ENCODE peak calls at places on chromosome 22, in nine cellular contexts. Y, C, P, S, F, A, N, Z and U are unnamed samples.

GRCh38 chr22:46758098-46758497 is 4.4 kb upstream of the TBC1D22A start:
- DNase-seq in Y (no peak), C (no peak), P (no peak), S (no peak), F (no peak), A (no peak), N (no peak), Z (peak), U (no peak)

GRCh38 chr22:48528221-48528915 is 1299.3 kb downstream of the BRD1 start:
- DNase-seq in Y (no peak), C (no peak), P (peak), S (no peak), F (no peak), A (no peak), N (no peak), Z (no peak), U (no peak)

GRCh38 chr22:39625554-39626537 is 55.3 kb downstream of the CACNA1I start:
- DNase-seq in Y (no peak), C (no peak), P (no peak), S (peak), F (no peak), A (no peak), N (no peak), Z (no peak), U (no peak)

GRCh38 chr22:36454916-36455570 is 26.4 kb downstream of the TXN2 start:
- DNase-seq in Y (peak), C (no peak), P (peak), S (peak), F (peak), A (peak), N (peak), Z (peak), U (peak)

GRCh38 chr22:39546889-39547586 is 14.5 kb upstream of the RPS19BP1 start:
- DNase-seq in Y (no peak), C (no peak), P (no peak), S (peak), F (no peak), A (no peak), N (no peak), Z (no peak), U (peak)

GRCh38 chr22:43013355-43014061 is 1.4 kb downstream of the PACSIN2 start:
- DNase-seq in Y (peak), C (no peak), P (no peak), S (no peak), F (no peak), A (no peak), N (no peak), Z (peak), U (no peak)

GRCh38 chr22:25884121-25884520 is 142.1 kb downstream of the MYO18B start:
- DNase-seq in Y (no peak), C (no peak), P (no peak), S (no peak), F (no peak), A (no peak), N (no peak), Z (no peak), U (no peak)

GRCh38 chr22:35070451-35071093 is 4.6 kb downstream of the ISX start:
- DNase-seq in Y (peak), C (no peak), P (no peak), S (no peak), F (no peak), A (no peak), N (no peak), Z (no peak), U (no peak)

GRCh38 chr22:35643991-35644390 is 4.3 kb upstream of the APOL6 start:
- DNase-seq in Y (no peak), C (no peak), P (no peak), S (no peak), F (no peak), A (no peak), N (no peak), Z (no peak), U (no peak)

GRCh38 chr22:47570300-47570685 is 807.8 kb downstream of the TBC1D22A start:
- DNase-seq in Y (no peak), C (no peak), P (no peak), S (no peak), F (no peak), A (no peak), N (no peak), Z (no peak), U (no peak)

GRCh38 chr22:50697667-50698506 is 25.3 kb downstream of the SHANK3 start:
- DNase-seq in Y (no peak), C (no peak), P (no peak), S (peak), F (no peak), A (no peak), N (peak), Z (no peak), U (no peak)

GRCh38 chr22:49303061-49303735 is 524.5 kb downstream of the BRD1 start:
- DNase-seq in Y (no peak), C (no peak), P (no peak), S (no peak), F (no peak), A (no peak), N (no peak), Z (no peak), U (no peak)

GRCh38 chr22:40405178-40406062 is 35.0 kb downstream of the SGSM3 start:
- DNase-seq in Y (no peak), C (no peak), P (peak), S (no peak), F (no peak), A (no peak), N (peak), Z (no peak), U (no peak)

GRCh38 chr22:24580276-24580675 is 12.6 kb downstream of the LRRC75B start:
- DNase-seq in Y (no peak), C (peak), P (no peak), S (peak), F (no peak), A (no peak), N (no peak), Z (no peak), U (peak)

GRCh38 chr22:27274770-27275449 is 526.6 kb downstream of the MN1 start:
- DNase-seq in Y (no peak), C (peak), P (no peak), S (no peak), F (no peak), A (no peak), N (no peak), Z (no peak), U (peak)

GRCh38 chr22:50274311-50274710 is 4.1 kb upstream of the MAPK11 start:
- DNase-seq in Y (no peak), C (no peak), P (no peak), S (peak), F (no peak), A (peak), N (no peak), Z (peak), U (peak)

GRCh38 chr22:27880778-27881394 is 38.2 kb downstream of the PITPNB start:
- DNase-seq in Y (peak), C (peak), P (no peak), S (no peak), F (no peak), A (peak), N (no peak), Z (peak), U (peak)

GRCh38 chr22:20319745-20320658 is at the start of gene DGCR6L:
- DNase-seq in Y (peak), C (peak), P (peak), S (peak), F (peak), A (peak), N (peak), Z (peak), U (peak)

GRCh38 chr22:27041745-27042144 is 384.4 kb downstream of the MIAT start:
- DNase-seq in Y (no peak), C (no peak), P (no peak), S (no peak), F (no peak), A (no peak), N (no peak), Z (no peak), U (no peak)

GRCh38 chr22:49977578-49977977 is 17.0 kb downstream of the PIM3 start:
- DNase-seq in Y (no peak), C (no peak), P (peak), S (no peak), F (peak), A (no peak), N (no peak), Z (no peak), U (no peak)

GRCh38 chr22:50363411-50364194 is 20.5 kb downstream of the PPP6R2 start:
- DNase-seq in Y (no peak), C (no peak), P (no peak), S (no peak), F (no peak), A (no peak), N (no peak), Z (no peak), U (no peak)

GRCh38 chr22:27537481-27537891 is 264.1 kb downstream of the MN1 start:
- DNase-seq in Y (no peak), C (no peak), P (peak), S (no peak), F (no peak), A (no peak), N (no peak), Z (no peak), U (no peak)

GRCh38 chr22:42317691-42318547 is 47.5 kb upstream of the TCF20 start:
- DNase-seq in Y (peak), C (no peak), P (peak), S (no peak), F (no peak), A (no peak), N (no peak), Z (no peak), U (no peak)

GRCh38 chr22:39728236-39728860 is 157.8 kb downstream of the CACNA1I start:
- DNase-seq in Y (no peak), C (no peak), P (no peak), S (peak), F (no peak), A (no peak), N (peak), Z (no peak), U (no peak)

GRCh38 chr22:20509344-20510047 is 2.1 kb downstream of the MED15 start:
- DNase-seq in Y (peak), C (peak), P (no peak), S (peak), F (no peak), A (peak), N (no peak), Z (peak), U (peak)

GRCh38 chr22:43293661-43294392 is 49.3 kb downstream of the SCUBE1 start:
- DNase-seq in Y (peak), C (no peak), P (peak), S (peak), F (no peak), A (no peak), N (no peak), Z (peak), U (peak)

GRCh38 chr22:42180349-42180842 is 49.8 kb upstream of the CYP2D6 start:
- DNase-seq in Y (no peak), C (no peak), P (no peak), S (no peak), F (no peak), A (no peak), N (no peak), Z (no peak), U (peak)

GRCh38 chr22:47055921-47056320 is 293.5 kb downstream of the TBC1D22A start:
- DNase-seq in Y (no peak), C (no peak), P (peak), S (no peak), F (no peak), A (no peak), N (peak), Z (no peak), U (no peak)

GRCh38 chr22:47382164-47382890 is 619.9 kb downstream of the TBC1D22A start:
- DNase-seq in Y (no peak), C (no peak), P (no peak), S (peak), F (no peak), A (no peak), N (peak), Z (no peak), U (no peak)

GRCh38 chr22:44405661-44406060 is 92.4 kb downstream of the RTL6 start:
- DNase-seq in Y (no peak), C (no peak), P (peak), S (peak), F (no peak), A (no peak), N (peak), Z (no peak), U (no peak)

GRCh38 chr22:42408815-42409529 is 23.2 kb downstream of the NFAM1 start:
- DNase-seq in Y (no peak), C (no peak), P (no peak), S (no peak), F (no peak), A (no peak), N (no peak), Z (no peak), U (no peak)

GRCh38 chr22:39674536-39674935 is 104.0 kb downstream of the CACNA1I start:
- DNase-seq in Y (no peak), C (no peak), P (no peak), S (no peak), F (no peak), A (no peak), N (no peak), Z (no peak), U (no peak)

GRCh38 chr22:36352775-36353507 is 34.8 kb downstream of the MYH9 start:
- DNase-seq in Y (no peak), C (no peak), P (no peak), S (peak), F (no peak), A (no peak), N (peak), Z (no peak), U (peak)

GRCh38 chr22:50422961-50423815 is 51.6 kb downstream of the SBF1 start:
- DNase-seq in Y (no peak), C (no peak), P (no peak), S (peak), F (no peak), A (no peak), N (no peak), Z (no peak), U (no peak)

GRCh38 chr22:31148953-31149627 is 8.8 kb upstream of the PLA2G3 start:
- DNase-seq in Y (peak), C (peak), P (no peak), S (peak), F (no peak), A (peak), N (no peak), Z (peak), U (peak)

GRCh38 chr22:31153357-31153756 is 6.6 kb upstream of the RNF185 start:
- DNase-seq in Y (no peak), C (no peak), P (no peak), S (no peak), F (no peak), A (no peak), N (no peak), Z (no peak), U (no peak)

GRCh38 chr22:31148516-31148915 is 8.2 kb upstream of the PLA2G3 start:
- DNase-seq in Y (no peak), C (no peak), P (no peak), S (peak), F (no peak), A (no peak), N (no peak), Z (no peak), U (peak)

GRCh38 chr22:31151872-31152271 is 8.1 kb upstream of the RNF185 start:
- DNase-seq in Y (no peak), C (no peak), P (no peak), S (no peak), F (no peak), A (no peak), N (no peak), Z (no peak), U (no peak)

DNA sequence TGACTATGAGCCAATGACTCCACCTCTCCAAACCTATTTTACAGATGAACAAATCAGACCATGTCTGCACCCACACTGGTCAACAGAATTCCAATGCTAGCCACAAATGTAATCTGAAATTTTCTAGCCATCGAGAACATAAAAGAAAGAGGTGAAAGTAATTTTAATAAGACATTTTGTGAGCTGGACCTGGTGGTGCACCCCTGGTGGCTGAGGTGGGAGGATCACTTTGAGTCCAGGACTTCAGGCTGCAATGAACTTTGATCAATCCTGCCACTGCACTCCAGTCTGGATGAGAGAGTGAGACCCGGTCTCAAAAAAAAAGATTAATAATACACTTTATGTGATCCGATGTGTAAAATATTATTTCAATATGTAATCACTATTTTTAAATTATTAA is 9.4 kb upstream of the RNF185 start:
- DNase-seq in Y (no peak), C (no peak), P (no peak), S (no peak), F (no peak), A (no peak), N (no peak), Z (no peak), U (no peak)
- TF ChIP-seq CTCF in Y (no peak), C (peak), P (no peak), S (peak), F (peak), A (peak), N (peak), Z (no peak), U (peak)

GRCh38 chr22:31161386-31161785 is 1.4 kb downstream of the RNF185 start:
- DNase-seq in Y (no peak), C (no peak), P (no peak), S (no peak), F (no peak), A (no peak), N (no peak), Z (no peak), U (no peak)

GRCh38 chr22:31160328-31160978 is 471 bp downstream of the RNF185 start:
- DNase-seq in Y (peak), C (no peak), P (no peak), S (peak), F (no peak), A (no peak), N (no peak), Z (peak), U (peak)

DNA sequence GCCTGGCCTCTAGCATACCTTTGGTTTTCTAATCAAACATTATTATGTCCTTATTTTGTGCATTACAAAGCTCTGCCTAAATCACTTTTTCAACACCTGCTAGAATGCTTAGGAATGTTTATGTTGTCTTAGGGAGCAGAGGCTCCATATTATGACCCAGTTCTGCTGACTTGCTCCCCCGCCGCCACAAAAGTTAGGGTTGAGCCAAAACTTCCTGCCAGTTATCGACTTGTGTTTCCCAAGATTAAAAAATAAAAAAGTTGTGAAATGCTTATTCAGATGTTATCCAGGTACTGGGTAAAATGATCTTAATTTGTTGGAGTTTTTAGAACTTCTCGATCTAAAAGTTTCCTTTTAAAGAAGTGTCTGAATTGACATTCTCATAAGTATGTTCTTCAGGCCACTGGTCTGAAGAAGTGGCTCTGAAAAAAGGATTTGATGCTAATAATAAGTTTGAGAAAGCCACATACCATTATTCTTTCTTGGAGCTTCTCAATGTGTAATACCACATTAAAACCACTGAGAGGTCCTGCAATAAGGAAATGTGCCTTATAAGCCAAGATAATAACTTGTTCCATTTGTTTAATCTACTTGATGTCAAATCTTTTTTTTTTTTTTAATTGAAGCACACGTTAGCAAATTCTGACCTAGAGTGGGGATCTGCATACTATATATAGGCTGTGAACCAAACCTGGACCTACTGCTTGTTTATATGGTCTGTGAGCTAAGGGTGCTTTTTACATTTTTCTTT is 2.2 kb downstream of the RNF185 start:
- DNase-seq in Y (no peak), C (no peak), P (no peak), S (peak), F (no peak), A (no peak), N (no peak), Z (no peak), U (peak)
- H3K4me3 ChIP-seq in Y (no peak), C (no peak), P (no peak), S (peak), F (no peak), A (no peak), N (no peak), Z (no peak), U (peak)

DNA sequence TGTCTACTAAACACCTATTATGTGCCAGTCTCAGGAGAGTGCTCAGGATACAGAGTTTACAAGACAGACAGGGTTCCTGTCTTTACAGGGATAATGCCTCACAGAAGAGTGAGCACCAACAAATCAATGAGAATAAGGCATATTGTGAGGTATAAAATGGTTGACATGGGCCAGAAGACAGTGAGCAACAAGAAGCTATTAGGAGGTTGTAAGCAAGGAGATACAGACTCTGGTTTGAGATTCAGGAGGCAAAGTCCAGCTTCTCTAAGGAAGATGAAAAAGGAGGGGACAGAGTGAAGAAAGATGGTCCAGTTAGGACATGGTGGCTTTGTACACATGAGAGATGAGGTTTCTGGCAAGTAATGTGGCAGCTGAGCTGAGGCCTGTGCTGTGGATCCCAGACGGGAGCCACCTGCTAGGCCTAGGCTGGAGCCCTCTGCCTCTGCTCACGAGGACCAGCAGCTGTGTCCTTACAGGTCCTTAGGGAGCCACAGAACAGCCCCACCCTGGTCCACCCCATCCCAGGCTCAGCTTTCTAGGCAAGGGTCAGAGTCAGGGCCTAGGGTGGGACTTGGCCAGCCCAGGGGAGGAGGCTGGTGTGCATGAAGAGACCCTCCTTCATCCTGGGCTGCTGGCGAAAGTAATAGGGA is 110.5 kb downstream of the ZNF280B start:
- DNase-seq in Y (no peak), C (no peak), P (peak), S (no peak), F (no peak), A (no peak), N (no peak), Z (no peak), U (no peak)
- TF ChIP-seq CTCF in Y (no peak), C (no peak), P (no peak), S (no peak), F (no peak), A (no peak), N (no peak), Z (no peak), U (no peak)

GRCh38 chr22:37610480-37611148 is 2.0 kb downstream of the GGA1 start:
- DNase-seq in Y (peak), C (no peak), P (no peak), S (no peak), F (no peak), A (no peak), N (no peak), Z (peak), U (no peak)
- H3K4me3 ChIP-seq in Y (peak), C (no peak), P (no peak), S (no peak), F (peak), A (no peak), N (no peak), Z (no peak), U (peak)

GRCh38 chr22:45731798-45732495 is 60.3 kb downstream of the ATXN10 start:
- DNase-seq in Y (no peak), C (no peak), P (no peak), S (no peak), F (no peak), A (no peak), N (no peak), Z (no peak), U (peak)
- TF ChIP-seq CTCF in Y (no peak), C (peak), P (peak), S (peak), F (peak), A (peak), N (no peak), Z (no peak), U (peak)